ENCODE peak calls at places on chromosomes 4 and X, in six cellular contexts. C is lung, L is ascending aorta, H is tibial artery, E is gastrocnemius medialis, D is neural progenitor cell. U is an unnamed sample.
A peak's percentile ranks its signal among the peaks of the same experiment; 100 is the strongest.

GRCh38 chr4:116516711-116517110 is 568.7 kb downstream of the TRAM1L1 start:
- DNase-seq in C (no peak), L (no peak), H (no peak), E (no peak), D (no peak), U (no peak)

GRCh38 chr4:86924805-86925204 is 10.0 kb upstream of the AFF1 start:
- DNase-seq in C (no peak), L (no peak), H (no peak), E (no peak), D (no peak), U (peak; percentile 72)

GRCh38 chr4:151855747-151856146 is 94.9 kb upstream of the GATB start:
- DNase-seq in C (no peak), L (no peak), H (no peak), E (no peak), D (no peak), U (no peak)

GRCh38 chr4:153074501-153075255 is 129.6 kb upstream of the TRIM2 start:
- DNase-seq in C (no peak), L (no peak), H (no peak), E (no peak), D (no peak), U (no peak)

GRCh38 chr4:76457885-76458284 is 22.9 kb downstream of the SHROOM3 start:
- DNase-seq in C (no peak), L (no peak), H (no peak), E (no peak), D (peak; percentile 52), U (peak; percentile 72)

GRCh38 chrX:76850851-76851250 is 423.3 kb downstream of the MAGEE1 start:
- DNase-seq in C (no peak), L (no peak), H (no peak), E (no peak), D (peak; percentile 13), U (no peak)

GRCh38 chrX:133674726-133675470 is 259.6 kb upstream of the GPC4 start:
- DNase-seq in C (peak; percentile 44), L (no peak), H (no peak), E (no peak), D (no peak), U (peak; percentile 65)

GRCh38 chr4:26731342-26731741 is 129.3 kb upstream of the STIM2 start:
- DNase-seq in C (no peak), L (no peak), H (no peak), E (no peak), D (no peak), U (peak; percentile 34)

GRCh38 chr4:154781983-154782293 is 866 bp downstream of the RBM46 start:
- DNase-seq in C (no peak), L (no peak), H (no peak), E (no peak), D (no peak), U (no peak)

GRCh38 chr4:173270312-173271027 is 63.7 kb downstream of the HMGB2 start:
- DNase-seq in C (no peak), L (no peak), H (no peak), E (no peak), D (no peak), U (no peak)

GRCh38 chr4:123833156-123833555 is 436.6 kb downstream of the SPRY1 start:
- DNase-seq in C (no peak), L (no peak), H (no peak), E (no peak), D (no peak), U (peak; percentile 81)

GRCh38 chrX:66030505-66031317 is 9.2 kb downstream of the VSIG4 start:
- DNase-seq in C (no peak), L (no peak), H (no peak), E (no peak), D (peak; percentile 47), U (peak; percentile 13)

GRCh38 chr4:81455895-81456294 is 15.8 kb downstream of the RASGEF1B start:
- DNase-seq in C (no peak), L (no peak), H (no peak), E (no peak), D (no peak), U (no peak)

GRCh38 chr4:95044204-95044848 is 286.6 kb downstream of the BMPR1B start:
- DNase-seq in C (no peak), L (no peak), H (no peak), E (no peak), D (peak; percentile 56), U (no peak)

GRCh38 chrX:121456315-121456714 is 408.9 kb downstream of the GLUD2 start:
- DNase-seq in C (no peak), L (no peak), H (no peak), E (no peak), D (no peak), U (peak; percentile 41)

GRCh38 chr4:174669278-174669677 is 147.0 kb upstream of the HPGD start:
- DNase-seq in C (no peak), L (no peak), H (no peak), E (no peak), D (no peak), U (peak; percentile 97)

GRCh38 chr4:156293657-156294297 is 340.1 kb upstream of the CTSO start:
- DNase-seq in C (no peak), L (no peak), H (no peak), E (no peak), D (no peak), U (peak; percentile 92)

GRCh38 chrX:71128915-71129765 is 10.7 kb downstream of the MED12 start:
- DNase-seq in C (peak; percentile 71), L (peak; percentile 81), H (peak; percentile 73), E (peak; percentile 31), D (peak; percentile 62), U (peak; percentile 31)
- H3K36me3 ChIP-seq in C (peaks cover 19% of the 10 kb centered on the region), L (peaks cover 82% of the 10 kb centered on the region), H (peaks cover 97% of the 10 kb centered on the region), E (peaks cover 65% of the 10 kb centered on the region), D (no peaks in the 10 kb centered on the region), U (peaks cover 14% of the 10 kb centered on the region)

GRCh38 chr4:180500146-180500545 is 1743.1 kb upstream of the TENM3 start:
- DNase-seq in C (no peak), L (no peak), H (no peak), E (no peak), D (no peak), U (no peak)
- TF ChIP-seq CTCF in C (no peak), L (no peak), H (no peak), E (no peak), D (no peak), U (no peak)

DNA sequence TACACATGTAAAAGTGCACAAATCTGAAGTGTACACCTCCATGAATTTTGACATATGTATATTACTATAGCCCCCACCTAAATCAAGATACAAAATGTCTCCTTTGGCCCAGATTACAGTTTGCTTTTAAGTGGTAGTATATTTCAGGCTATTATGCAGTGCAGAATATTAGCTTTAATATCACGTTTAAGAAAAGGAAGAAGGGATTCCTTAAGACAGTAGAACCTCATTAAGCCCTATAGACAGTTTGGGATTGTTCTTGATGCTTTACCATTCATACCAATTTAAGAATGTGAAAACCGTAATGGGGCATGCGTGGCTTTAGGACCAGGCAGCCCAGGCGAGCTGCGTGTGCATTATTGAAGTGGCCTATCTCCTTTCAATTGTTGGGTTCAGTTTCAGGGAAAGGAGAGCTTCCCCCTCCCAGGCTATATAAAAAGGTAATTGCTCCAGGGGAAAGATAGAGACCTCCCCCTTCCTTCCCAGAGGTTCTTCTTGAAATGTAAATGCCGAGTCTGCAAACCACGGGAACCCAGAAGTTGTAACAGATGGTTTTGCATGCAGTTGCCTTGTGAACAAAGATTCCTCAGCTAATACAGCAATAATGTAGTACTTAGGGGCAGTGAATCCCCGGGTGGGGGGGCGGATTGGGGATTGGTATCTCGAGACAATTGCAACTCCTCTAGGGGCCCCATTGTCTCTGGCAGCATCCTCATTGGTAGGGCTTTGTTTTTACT is 106.1 kb downstream of the UCHL1 start:
- DNase-seq in C (no peak), L (no peak), H (no peak), E (no peak), D (peak; percentile 65), U (no peak)
- H3K4me3 ChIP-seq in C (no peak overlapping the region), L (peak overlapping the region; percentile 88), H (peak overlapping the region; percentile 90), E (peak overlapping the region; percentile 96), D (peak overlapping the region; percentile 98), U (no peak overlapping the region)

GRCh38 chr4:5822617-5823016 is 70.3 kb downstream of the CRMP1 start:
- DNase-seq in C (no peak), L (no peak), H (no peak), E (no peak), D (no peak), U (no peak)
- H3K36me3 ChIP-seq in C (no peaks in the 10 kb centered on the region), L (peaks cover 31% of the 10 kb centered on the region), H (peaks cover 79% of the 10 kb centered on the region), E (no peaks in the 10 kb centered on the region), D (no peaks in the 10 kb centered on the region), U (peaks cover 3% of the 10 kb centered on the region)

U was measured in bronchial epithelial cell.